ENCODE peak calls at places on chromosomes 4 and X, in five cellular contexts. One of them, this sample, is unnamed.

GRCh38 chr4:152831416-152831815 is 51.7 kb downstream of the ARFIP1 start:
- DNase-seq in RPMI8226: no peak
- DNase-seq in stimulated activated CD4-positive, alpha-beta T cell treated with anti-CD3 and anti-CD28 coated beads, TNF-alpha, amount 100 ng/mL, for 4 hours: no peak
- DNase-seq in activated naive CD4-positive, alpha-beta T cell treated with anti-CD3 and anti-CD28 coated beads, Interleukin-2, amount 10 ng/mL, durations not matched to agents 7 days and 5 days: no peak
- DNase-seq in occipital lobe: no peak
- DNase-seq in this sample: no peak

GRCh38 chr4:156378053-156378665 is 424.5 kb upstream of the CTSO start:
- DNase-seq in RPMI8226: peak
- DNase-seq in stimulated activated CD4-positive, alpha-beta T cell treated with anti-CD3 and anti-CD28 coated beads, TNF-alpha, amount 100 ng/mL, for 4 hours: no peak
- DNase-seq in activated naive CD4-positive, alpha-beta T cell treated with anti-CD3 and anti-CD28 coated beads, Interleukin-2, amount 10 ng/mL, durations not matched to agents 7 days and 5 days: no peak
- DNase-seq in occipital lobe: no peak
- DNase-seq in this sample: no peak

GRCh38 chr4:52421811-52422213 is 237.3 kb downstream of the USP46 start:
- DNase-seq in RPMI8226: no peak
- DNase-seq in stimulated activated CD4-positive, alpha-beta T cell treated with anti-CD3 and anti-CD28 coated beads, TNF-alpha, amount 100 ng/mL, for 4 hours: no peak
- DNase-seq in activated naive CD4-positive, alpha-beta T cell treated with anti-CD3 and anti-CD28 coated beads, Interleukin-2, amount 10 ng/mL, durations not matched to agents 7 days and 5 days: no peak
- DNase-seq in occipital lobe: no peak
- DNase-seq in this sample: no peak

GRCh38 chr4:82583897-82584604 is 22.3 kb upstream of the TMEM150C start:
- DNase-seq in RPMI8226: no peak
- DNase-seq in stimulated activated CD4-positive, alpha-beta T cell treated with anti-CD3 and anti-CD28 coated beads, TNF-alpha, amount 100 ng/mL, for 4 hours: no peak
- DNase-seq in activated naive CD4-positive, alpha-beta T cell treated with anti-CD3 and anti-CD28 coated beads, Interleukin-2, amount 10 ng/mL, durations not matched to agents 7 days and 5 days: no peak
- DNase-seq in occipital lobe: no peak
- DNase-seq in this sample: no peak

GRCh38 chr4:71711985-71712348 is 71.9 kb downstream of the GC start:
- DNase-seq in RPMI8226: no peak
- DNase-seq in stimulated activated CD4-positive, alpha-beta T cell treated with anti-CD3 and anti-CD28 coated beads, TNF-alpha, amount 100 ng/mL, for 4 hours: no peak
- DNase-seq in activated naive CD4-positive, alpha-beta T cell treated with anti-CD3 and anti-CD28 coated beads, Interleukin-2, amount 10 ng/mL, durations not matched to agents 7 days and 5 days: no peak
- DNase-seq in occipital lobe: no peak
- DNase-seq in this sample: no peak

GRCh38 chrX:103183912-103184311 is 31.0 kb upstream of the BEX4 start:
- DNase-seq in RPMI8226: no peak
- DNase-seq in stimulated activated CD4-positive, alpha-beta T cell treated with anti-CD3 and anti-CD28 coated beads, TNF-alpha, amount 100 ng/mL, for 4 hours: no peak
- DNase-seq in activated naive CD4-positive, alpha-beta T cell treated with anti-CD3 and anti-CD28 coated beads, Interleukin-2, amount 10 ng/mL, durations not matched to agents 7 days and 5 days: no peak
- DNase-seq in occipital lobe: no peak
- DNase-seq in this sample: no peak

GRCh38 chr4:175536852-175537453 is 275.1 kb downstream of the GPM6A start:
- DNase-seq in RPMI8226: peak
- DNase-seq in stimulated activated CD4-positive, alpha-beta T cell treated with anti-CD3 and anti-CD28 coated beads, TNF-alpha, amount 100 ng/mL, for 4 hours: no peak
- DNase-seq in activated naive CD4-positive, alpha-beta T cell treated with anti-CD3 and anti-CD28 coated beads, Interleukin-2, amount 10 ng/mL, durations not matched to agents 7 days and 5 days: no peak
- DNase-seq in occipital lobe: no peak
- DNase-seq in this sample: no peak

GRCh38 chr4:85761803-85762202 is 286.9 kb downstream of the ARHGAP24 start:
- DNase-seq in RPMI8226: no peak
- DNase-seq in stimulated activated CD4-positive, alpha-beta T cell treated with anti-CD3 and anti-CD28 coated beads, TNF-alpha, amount 100 ng/mL, for 4 hours: no peak
- DNase-seq in activated naive CD4-positive, alpha-beta T cell treated with anti-CD3 and anti-CD28 coated beads, Interleukin-2, amount 10 ng/mL, durations not matched to agents 7 days and 5 days: no peak
- DNase-seq in occipital lobe: no peak
- DNase-seq in this sample: no peak

GRCh38 chr4:78629991-78630541 is 78.5 kb downstream of the ANXA3 start:
- DNase-seq in RPMI8226: no peak
- DNase-seq in stimulated activated CD4-positive, alpha-beta T cell treated with anti-CD3 and anti-CD28 coated beads, TNF-alpha, amount 100 ng/mL, for 4 hours: no peak
- DNase-seq in activated naive CD4-positive, alpha-beta T cell treated with anti-CD3 and anti-CD28 coated beads, Interleukin-2, amount 10 ng/mL, durations not matched to agents 7 days and 5 days: no peak
- DNase-seq in occipital lobe: no peak
- DNase-seq in this sample: no peak

GRCh38 chrX:123833387-123833786 is 26.5 kb upstream of the XIAP start:
- DNase-seq in RPMI8226: peak
- DNase-seq in stimulated activated CD4-positive, alpha-beta T cell treated with anti-CD3 and anti-CD28 coated beads, TNF-alpha, amount 100 ng/mL, for 4 hours: peak
- DNase-seq in activated naive CD4-positive, alpha-beta T cell treated with anti-CD3 and anti-CD28 coated beads, Interleukin-2, amount 10 ng/mL, durations not matched to agents 7 days and 5 days: peak
- DNase-seq in occipital lobe: no peak
- DNase-seq in this sample: peak

GRCh38 chrX:70030242-70030823 is 19.4 kb downstream of the AWAT2 start:
- DNase-seq in RPMI8226: peak
- DNase-seq in stimulated activated CD4-positive, alpha-beta T cell treated with anti-CD3 and anti-CD28 coated beads, TNF-alpha, amount 100 ng/mL, for 4 hours: no peak
- DNase-seq in activated naive CD4-positive, alpha-beta T cell treated with anti-CD3 and anti-CD28 coated beads, Interleukin-2, amount 10 ng/mL, durations not matched to agents 7 days and 5 days: peak
- DNase-seq in occipital lobe: no peak
- DNase-seq in this sample: peak

GRCh38 chr4:121726642-121727268 is 30.0 kb upstream of the ANXA5 start:
- DNase-seq in RPMI8226: peak
- DNase-seq in stimulated activated CD4-positive, alpha-beta T cell treated with anti-CD3 and anti-CD28 coated beads, TNF-alpha, amount 100 ng/mL, for 4 hours: no peak
- DNase-seq in activated naive CD4-positive, alpha-beta T cell treated with anti-CD3 and anti-CD28 coated beads, Interleukin-2, amount 10 ng/mL, durations not matched to agents 7 days and 5 days: no peak
- DNase-seq in occipital lobe: no peak
- DNase-seq in this sample: no peak

GRCh38 chrX:53312946-53313745 is 31.8 kb upstream of the IQSEC2 start:
- DNase-seq in RPMI8226: peak
- DNase-seq in stimulated activated CD4-positive, alpha-beta T cell treated with anti-CD3 and anti-CD28 coated beads, TNF-alpha, amount 100 ng/mL, for 4 hours: peak
- DNase-seq in activated naive CD4-positive, alpha-beta T cell treated with anti-CD3 and anti-CD28 coated beads, Interleukin-2, amount 10 ng/mL, durations not matched to agents 7 days and 5 days: peak
- DNase-seq in occipital lobe: peak
- DNase-seq in this sample: peak

GRCh38 chrX:153459976-153460375 is 10.4 kb downstream of the HAUS7 start:
- DNase-seq in RPMI8226: no peak
- DNase-seq in stimulated activated CD4-positive, alpha-beta T cell treated with anti-CD3 and anti-CD28 coated beads, TNF-alpha, amount 100 ng/mL, for 4 hours: no peak
- DNase-seq in activated naive CD4-positive, alpha-beta T cell treated with anti-CD3 and anti-CD28 coated beads, Interleukin-2, amount 10 ng/mL, durations not matched to agents 7 days and 5 days: no peak
- DNase-seq in occipital lobe: no peak
- DNase-seq in this sample: no peak

GRCh38 chrX:71930298-71930697 is 19.7 kb downstream of the NHSL2 start:
- DNase-seq in RPMI8226: no peak
- DNase-seq in stimulated activated CD4-positive, alpha-beta T cell treated with anti-CD3 and anti-CD28 coated beads, TNF-alpha, amount 100 ng/mL, for 4 hours: no peak
- DNase-seq in activated naive CD4-positive, alpha-beta T cell treated with anti-CD3 and anti-CD28 coated beads, Interleukin-2, amount 10 ng/mL, durations not matched to agents 7 days and 5 days: no peak
- DNase-seq in occipital lobe: no peak
- DNase-seq in this sample: no peak

GRCh38 chr4:10204401-10205058 is 87.9 kb upstream of the WDR1 start:
- DNase-seq in RPMI8226: no peak
- DNase-seq in stimulated activated CD4-positive, alpha-beta T cell treated with anti-CD3 and anti-CD28 coated beads, TNF-alpha, amount 100 ng/mL, for 4 hours: no peak
- DNase-seq in activated naive CD4-positive, alpha-beta T cell treated with anti-CD3 and anti-CD28 coated beads, Interleukin-2, amount 10 ng/mL, durations not matched to agents 7 days and 5 days: no peak
- DNase-seq in occipital lobe: no peak
- DNase-seq in this sample: no peak

GRCh38 chrX:114181195-114181594 is 402.7 kb upstream of the HTR2C start:
- DNase-seq in RPMI8226: no peak
- DNase-seq in stimulated activated CD4-positive, alpha-beta T cell treated with anti-CD3 and anti-CD28 coated beads, TNF-alpha, amount 100 ng/mL, for 4 hours: no peak
- DNase-seq in activated naive CD4-positive, alpha-beta T cell treated with anti-CD3 and anti-CD28 coated beads, Interleukin-2, amount 10 ng/mL, durations not matched to agents 7 days and 5 days: no peak
- DNase-seq in occipital lobe: no peak
- DNase-seq in this sample: no peak

GRCh38 chrX:49157194-49157593 is 5.4 kb upstream of the MAGIX start:
- DNase-seq in RPMI8226: no peak
- DNase-seq in stimulated activated CD4-positive, alpha-beta T cell treated with anti-CD3 and anti-CD28 coated beads, TNF-alpha, amount 100 ng/mL, for 4 hours: no peak
- DNase-seq in activated naive CD4-positive, alpha-beta T cell treated with anti-CD3 and anti-CD28 coated beads, Interleukin-2, amount 10 ng/mL, durations not matched to agents 7 days and 5 days: no peak
- DNase-seq in occipital lobe: no peak
- DNase-seq in this sample: no peak

GRCh38 chrX:37470711-37471110 is 100.8 kb upstream of the LANCL3 start:
- DNase-seq in RPMI8226: no peak
- DNase-seq in stimulated activated CD4-positive, alpha-beta T cell treated with anti-CD3 and anti-CD28 coated beads, TNF-alpha, amount 100 ng/mL, for 4 hours: no peak
- DNase-seq in activated naive CD4-positive, alpha-beta T cell treated with anti-CD3 and anti-CD28 coated beads, Interleukin-2, amount 10 ng/mL, durations not matched to agents 7 days and 5 days: no peak
- DNase-seq in occipital lobe: no peak
- DNase-seq in this sample: no peak

GRCh38 chr4:144799486-144799885 is 153.5 kb downstream of the HHIP start:
- DNase-seq in RPMI8226: no peak
- DNase-seq in stimulated activated CD4-positive, alpha-beta T cell treated with anti-CD3 and anti-CD28 coated beads, TNF-alpha, amount 100 ng/mL, for 4 hours: no peak
- DNase-seq in activated naive CD4-positive, alpha-beta T cell treated with anti-CD3 and anti-CD28 coated beads, Interleukin-2, amount 10 ng/mL, durations not matched to agents 7 days and 5 days: no peak
- DNase-seq in occipital lobe: no peak
- DNase-seq in this sample: peak

GRCh38 chr4:171573181-171573580 is 240.0 kb upstream of the GALNTL6 start:
- DNase-seq in RPMI8226: no peak
- DNase-seq in stimulated activated CD4-positive, alpha-beta T cell treated with anti-CD3 and anti-CD28 coated beads, TNF-alpha, amount 100 ng/mL, for 4 hours: no peak
- DNase-seq in activated naive CD4-positive, alpha-beta T cell treated with anti-CD3 and anti-CD28 coated beads, Interleukin-2, amount 10 ng/mL, durations not matched to agents 7 days and 5 days: no peak
- DNase-seq in occipital lobe: no peak
- DNase-seq in this sample: no peak

GRCh38 chrX:8688776-8689175 is 43.2 kb downstream of the ANOS1 start:
- DNase-seq in RPMI8226: no peak
- DNase-seq in stimulated activated CD4-positive, alpha-beta T cell treated with anti-CD3 and anti-CD28 coated beads, TNF-alpha, amount 100 ng/mL, for 4 hours: no peak
- DNase-seq in activated naive CD4-positive, alpha-beta T cell treated with anti-CD3 and anti-CD28 coated beads, Interleukin-2, amount 10 ng/mL, durations not matched to agents 7 days and 5 days: no peak
- DNase-seq in occipital lobe: no peak
- DNase-seq in this sample: no peak

GRCh38 chr4:70240192-70240591 is 2.2 kb upstream of the CSN3 start:
- DNase-seq in RPMI8226: no peak
- DNase-seq in stimulated activated CD4-positive, alpha-beta T cell treated with anti-CD3 and anti-CD28 coated beads, TNF-alpha, amount 100 ng/mL, for 4 hours: no peak
- DNase-seq in activated naive CD4-positive, alpha-beta T cell treated with anti-CD3 and anti-CD28 coated beads, Interleukin-2, amount 10 ng/mL, durations not matched to agents 7 days and 5 days: no peak
- DNase-seq in occipital lobe: no peak
- DNase-seq in this sample: no peak